ENCODE peak calls at places on chromosomes 2 and 18, in five cellular contexts. G, K, B, P and A are unnamed samples.

GRCh38 chr2:31384771-31385276 is 29.7 kb downstream of the XDH start:
- DNase-seq in G (no peak), K (no peak), B (no peak), P (peak; percentile 97), A (peak; percentile 52)

GRCh38 chr18:26734760-26735159 is 130.7 kb downstream of the AQP4 start:
- DNase-seq in G (no peak), K (no peak), B (no peak), P (no peak), A (no peak)

GRCh38 chr2:240460781-240461431 is 25.4 kb downstream of the GPC1 start:
- DNase-seq in G (peak; percentile 38), K (no peak), B (peak; percentile 22), P (no peak), A (no peak)

GRCh38 chr2:12613137-12613912 is 103.4 kb upstream of the TRIB2 start:
- DNase-seq in G (no peak), K (no peak), B (no peak), P (no peak), A (no peak)

GRCh38 chr2:12361506-12361905 is 355.2 kb upstream of the TRIB2 start:
- DNase-seq in G (no peak), K (no peak), B (no peak), P (peak; percentile 34), A (no peak)

GRCh38 chr2:241573741-241574140 is 15.2 kb downstream of the BOK start:
- DNase-seq in G (peak; percentile 39), K (no peak), B (no peak), P (no peak), A (no peak)

GRCh38 chr2:46841621-46842020 is 74.0 kb downstream of the MCFD2 start:
- DNase-seq in G (no peak), K (peak; percentile 78), B (no peak), P (no peak), A (no peak)

GRCh38 chr2:240747256-240747655 is 55.6 kb downstream of the AQP12A start:
- DNase-seq in G (no peak), K (no peak), B (no peak), P (no peak), A (no peak)

GRCh38 chr2:216692636-216693413 is 2.5 kb downstream of the IGFBP5 start:
- DNase-seq in G (peak; percentile 74), K (peak; percentile 75), B (peak; percentile 90), P (peak; percentile 81), A (no peak)

GRCh38 chr18:55346961-55347740 is 240.8 kb downstream of the TCF4 start:
- DNase-seq in G (no peak), K (no peak), B (no peak), P (no peak), A (no peak)

GRCh38 chr18:13217466-13217961 is 1.0 kb upstream of the LDLRAD4 start:
- DNase-seq in G (peak; percentile 70), K (peak; percentile 72), B (peak; percentile 49), P (peak; percentile 3), A (no peak)

GRCh38 chr2:37343537-37344434 is 644 bp upstream of the QPCT start:
- DNase-seq in G (no peak), K (no peak), B (no peak), P (peak; percentile 73), A (no peak)
- H3K4me3 ChIP-seq in G (peak overlapping the region; percentile 71), K (no peak overlapping the region), B (peak overlapping the region; percentile 56), P (peak overlapping the region; percentile 56), A (peak overlapping the region; percentile 58)

GRCh38 chr18:71398530-71398929 is 1109.7 kb downstream of the SOCS6 start:
- DNase-seq in G (no peak), K (peak; percentile 6), B (no peak), P (no peak), A (no peak)
- TF ChIP-seq CTCF in G (no peak), K (no peak), B (no peak), P (no peak), A (no peak)

DNA sequence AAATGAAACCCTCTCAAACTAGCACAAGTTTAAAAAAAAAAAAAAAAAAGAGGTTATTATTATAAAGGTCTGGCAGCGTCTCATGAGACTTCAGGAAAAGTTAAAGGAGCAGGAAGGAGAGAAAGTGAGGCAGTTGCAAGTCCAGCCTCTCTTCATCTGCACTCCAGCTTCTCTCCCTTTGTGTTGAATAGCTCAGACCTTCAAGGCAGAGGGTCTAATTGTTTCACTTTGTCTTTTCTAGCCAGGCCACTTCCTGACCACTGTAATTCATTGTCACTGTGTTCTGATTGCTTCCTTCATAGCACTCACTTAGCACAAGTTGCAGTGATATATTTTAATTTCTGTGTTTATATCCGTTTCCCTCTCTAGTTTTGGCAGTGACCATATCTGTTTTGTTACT is 99.9 kb downstream of the SPATS2L start:
- DNase-seq in G (no peak), K (peak; percentile 14), B (no peak), P (peak; percentile 24), A (no peak)
- H3K4me3 ChIP-seq in G (no peak overlapping the region), K (no peak overlapping the region), B (no peak overlapping the region), P (no peak overlapping the region), A (no peak overlapping the region)

GRCh38 chr2:112646791-112647720 is 1.3 kb downstream of the SLC20A1 start:
- DNase-seq in G (no peak), K (peak; percentile 37), B (no peak), P (no peak), A (no peak)

GRCh38 chr2:112644933-112645395 is 775 bp upstream of the SLC20A1 start:
- DNase-seq in G (no peak), K (no peak), B (no peak), P (peak; percentile 56), A (no peak)

GRCh38 chr2:112644155-112644932 is 1.4 kb upstream of the SLC20A1 start:
- DNase-seq in G (no peak), K (peak; percentile 79), B (no peak), P (no peak), A (no peak)

GRCh38 chr2:112646102-112646719 is 472 bp downstream of the SLC20A1 start:
- DNase-seq in G (no peak), K (peak; percentile 38), B (no peak), P (no peak), A (no peak)

GRCh38 chr2:112645396-112646101 is at the start of gene SLC20A1:
- DNase-seq in G (peak; percentile 96), K (peak; percentile 94), B (peak; percentile 96), P (peak; percentile 88), A (peak; percentile 71)
- TF ChIP-seq CTCF in G (peak; percentile 62), K (no peak), B (no peak), P (peak; percentile 33), A (peak; percentile 40)

DNA sequence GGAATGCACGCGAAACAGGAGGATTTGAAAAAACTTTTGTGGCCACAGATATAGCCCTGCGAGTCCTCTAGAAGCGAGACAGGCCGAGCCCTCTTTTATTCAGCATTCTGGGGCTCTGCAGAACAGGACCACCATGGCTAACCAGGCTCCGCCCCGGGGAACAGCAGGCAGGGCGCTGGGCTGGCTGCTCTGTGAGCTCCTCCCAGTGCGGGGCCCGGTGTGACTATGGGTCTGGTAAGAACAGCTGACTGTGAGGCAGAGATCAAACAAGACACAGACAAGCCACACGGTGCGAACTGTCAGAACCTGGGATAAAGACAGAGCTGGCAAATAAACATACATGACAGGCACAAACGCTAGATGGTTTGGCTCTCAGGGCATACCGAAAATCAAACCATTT is 15.5 kb downstream of the PXDN start:
- DNase-seq in G (peak; percentile 68), K (no peak), B (peak; percentile 56), P (peak; percentile 62), A (no peak)
- H3K4me3 ChIP-seq in G (peak overlapping the region; percentile 22), K (no peak overlapping the region), B (no peak overlapping the region), P (no peak overlapping the region), A (no peak overlapping the region)

DNA sequence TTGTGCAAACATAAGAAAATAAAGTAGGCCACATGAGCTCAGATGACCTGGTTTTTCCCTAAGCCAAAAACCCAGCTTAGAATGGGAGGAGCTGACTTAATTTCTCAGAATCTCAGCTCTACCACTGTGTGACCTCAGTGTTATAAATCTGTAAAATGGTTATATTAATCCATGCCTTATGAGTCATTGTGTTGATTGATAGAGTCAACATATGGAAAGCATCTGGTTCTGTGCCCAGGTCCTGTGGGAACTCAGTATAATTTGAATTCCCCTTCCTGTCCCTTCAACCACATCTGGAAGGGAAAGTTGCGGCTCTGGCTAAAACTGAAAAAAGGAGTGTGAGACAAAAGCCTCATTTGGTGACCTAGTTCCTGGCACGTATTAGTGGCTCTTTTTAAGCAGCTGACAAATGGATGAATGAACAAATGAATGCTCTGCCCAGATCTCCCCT is 25.7 kb downstream of the TMEM177 start:
- DNase-seq in G (no peak), K (no peak), B (no peak), P (peak; percentile 25), A (peak; percentile 56)
- TF ChIP-seq CTCF in G (no peak), K (no peak), B (no peak), P (no peak), A (no peak)

DNA sequence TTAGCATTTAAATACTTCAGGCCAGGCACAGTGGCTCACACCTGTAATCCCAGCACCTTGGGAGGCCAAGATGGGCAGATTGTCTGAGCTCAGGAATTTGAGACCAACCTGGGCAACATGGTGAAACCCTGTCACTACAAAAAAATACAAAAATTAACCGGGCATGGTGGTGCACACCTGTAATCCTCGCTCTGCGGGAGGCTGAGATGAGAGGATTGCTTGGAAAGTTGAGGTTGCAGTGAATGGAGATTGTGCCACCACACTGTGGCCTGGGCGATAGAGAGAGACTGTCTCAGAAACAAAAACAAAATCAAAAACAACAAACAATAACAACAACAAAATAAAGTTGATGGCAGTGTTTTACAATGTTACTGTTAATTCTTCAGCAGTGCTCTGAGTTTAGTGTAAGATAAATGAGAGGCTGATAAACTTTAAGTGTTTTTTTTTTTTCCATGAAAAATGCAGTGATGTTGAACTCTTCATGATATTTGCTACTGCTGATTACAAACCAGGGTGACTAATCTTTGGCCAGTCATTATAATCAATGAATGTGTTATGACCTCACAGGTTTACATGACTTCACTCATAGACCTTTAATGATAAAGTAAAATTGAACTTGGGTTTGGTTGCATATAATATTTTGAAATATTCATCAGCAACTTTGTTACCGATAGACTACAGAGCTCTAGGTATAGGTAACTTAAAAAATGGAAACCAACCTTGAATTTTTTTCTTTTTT is 2.5 kb downstream of the ITGAV start:
- DNase-seq in G (no peak), K (no peak), B (no peak), P (peak; percentile 32), A (no peak)
- H3K4me3 ChIP-seq in G (peak overlapping the region; percentile 84), K (no peak overlapping the region), B (peak overlapping the region; percentile 84), P (peak overlapping the region; percentile 3), A (peak overlapping the region; percentile 75)